ENCODE peak calls at places on chromosomes 11 and 22, in five cellular contexts. L is fibroblast of the conjunctiva; I is activated T-helper 1 cell treated with anti-CD3 and anti-CD28 coated beads, Interleukin-12 subunit alpha, Interleukin-12 subunit beta, Interleukin-2, Interleukin-4 antibody, amounts not matched to agents 30 ng/mL and 10 ng/mL and 1 ng/mL, durations not matched to agents 14 hours and 24 hours and 36 hours; Q is tibial nerve; A is germinal center. Z is an unnamed sample.

GRCh38 chr22:20569059-20570058 is 61.9 kb downstream of the MED15 start:
- DNase-seq in L (peak), I (peak), Q (peak), A (no peak), Z (peak)

GRCh38 chr11:79263001-79263400 is 177.8 kb downstream of the TENM4 start:
- DNase-seq in L (no peak), I (no peak), Q (no peak), A (no peak), Z (no peak)

GRCh38 chr22:35457729-35458546 is 58.0 kb downstream of the MCM5 start:
- DNase-seq in L (no peak), I (no peak), Q (no peak), A (no peak), Z (no peak)

GRCh38 chr11:119148855-119149370 is at the start of gene ABCG4:
- DNase-seq in L (no peak), I (peak), Q (no peak), A (peak), Z (no peak)

GRCh38 chr11:110076388-110076965 is 16.7 kb upstream of the ZC3H12C start:
- DNase-seq in L (no peak), I (no peak), Q (no peak), A (no peak), Z (no peak)

GRCh38 chr22:18035740-18036139 is 11.4 kb upstream of the MICAL3 start:
- DNase-seq in L (no peak), I (no peak), Q (no peak), A (no peak), Z (no peak)

GRCh38 chr22:19687561-19688300 is 26.6 kb upstream of the SEPTIN5 start:
- DNase-seq in L (no peak), I (no peak), Q (no peak), A (no peak), Z (no peak)

GRCh38 chr11:28679795-28680194 is 571.6 kb downstream of the METTL15 start:
- DNase-seq in L (no peak), I (no peak), Q (no peak), A (no peak), Z (no peak)

GRCh38 chr11:24239016-24239720 is 257.7 kb upstream of the LUZP2 start:
- DNase-seq in L (peak), I (no peak), Q (no peak), A (no peak), Z (peak)

GRCh38 chr11:61837411-61838005 is 9.4 kb downstream of the FADS2 start:
- DNase-seq in L (no peak), I (no peak), Q (no peak), A (no peak), Z (no peak)

GRCh38 chr11:133955091-133955846 is 1.5 kb downstream of the IGSF9B start:
- DNase-seq in L (no peak), I (no peak), Q (no peak), A (no peak), Z (no peak)

GRCh38 chr11:101478587-101479375 is 105.0 kb downstream of the TRPC6 start:
- DNase-seq in L (no peak), I (no peak), Q (no peak), A (no peak), Z (no peak)

GRCh38 chr11:15660496-15660895 is 545.8 kb downstream of the INSC start:
- DNase-seq in L (no peak), I (no peak), Q (no peak), A (no peak), Z (no peak)

GRCh38 chr11:43941257-43941879 is 1.1 kb upstream of the C11orf96 start:
- DNase-seq in L (no peak), I (no peak), Q (no peak), A (no peak), Z (no peak)

GRCh38 chr11:115170133-115170815 is 333.9 kb downstream of the CADM1 start:
- DNase-seq in L (peak), I (no peak), Q (peak), A (peak), Z (no peak)